ENCODE peak calls at places on chromosomes 11 and 22, in seven cellular contexts. Y is pulmonary artery endothelial cell; V is stimulated activated naive CD4-positive, alpha-beta T cell; Z is non-pigmented ciliary epithelial cell; I is stimulated activated CD8-positive, alpha-beta memory T cell treated with anti-CD3 and anti-CD28 coated beads, Interleukin-4, amount 100 ng/mL, for 24 hours; X is endodermal cell; W is fibroblast of mammary gland. P is an unnamed sample.

GRCh38 chr11:128579790-128580504 is 7.4 kb downstream of the ETS1 start:
- DNase-seq in Y (no peak), V (no peak), Z (no peak), I (no peak), X (no peak), W (peak), P (no peak)

GRCh38 chr11:124075841-124076571 is 34.9 kb upstream of the OR10G7 start:
- DNase-seq in Y (no peak), V (no peak), Z (no peak), I (no peak), X (peak), W (no peak), P (no peak)

GRCh38 chr11:126697937-126698336 is 302.6 kb downstream of the KIRREL3 start:
- DNase-seq in Y (no peak), V (no peak), Z (no peak), I (no peak), X (no peak), W (no peak), P (no peak)

GRCh38 chr11:13955971-13956421 is 6.5 kb upstream of the SPON1 start:
- DNase-seq in Y (peak), V (peak), Z (no peak), I (no peak), X (peak), W (peak), P (peak)

GRCh38 chr11:72812968-72813739 is 1.1 kb upstream of the ATG16L2 start:
- DNase-seq in Y (no peak), V (peak), Z (no peak), I (peak), X (peak), W (peak), P (peak)

GRCh38 chr22:24120029-24120428 is 61.3 kb upstream of the SUSD2 start:
- DNase-seq in Y (no peak), V (no peak), Z (no peak), I (no peak), X (no peak), W (no peak), P (no peak)

GRCh38 chr22:43397766-43398165 is 14.0 kb upstream of the MPPED1 start:
- DNase-seq in Y (no peak), V (no peak), Z (no peak), I (no peak), X (no peak), W (no peak), P (no peak)

GRCh38 chr11:117914398-117914761 is 14.8 kb downstream of the TMPRSS13 start:
- DNase-seq in Y (no peak), V (no peak), Z (no peak), I (no peak), X (peak), W (no peak), P (no peak)

GRCh38 chr11:122020902-122021301 is 95.1 kb downstream of the BLID start:
- DNase-seq in Y (no peak), V (no peak), Z (no peak), I (no peak), X (peak), W (peak), P (no peak)

GRCh38 chr11:36618025-36618700 is 20.1 kb upstream of the RAG2 start:
- DNase-seq in Y (no peak), V (no peak), Z (no peak), I (no peak), X (no peak), W (no peak), P (no peak)

GRCh38 chr22:46487318-46487717 is 50.1 kb downstream of the CELSR1 start:
- DNase-seq in Y (no peak), V (no peak), Z (no peak), I (no peak), X (no peak), W (no peak), P (no peak)

GRCh38 chr11:47398551-47398950 is 9.8 kb upstream of the SLC39A13 start:
- DNase-seq in Y (no peak), V (no peak), Z (no peak), I (no peak), X (peak), W (no peak), P (no peak)

GRCh38 chr11:61028135-61028729 is 56.8 kb downstream of the CD6 start:
- DNase-seq in Y (no peak), V (peak), Z (no peak), I (peak), X (no peak), W (no peak), P (no peak)

GRCh38 chr11:102312656-102313055 is 4.6 kb upstream of the BIRC3 start:
- DNase-seq in Y (no peak), V (no peak), Z (no peak), I (no peak), X (no peak), W (peak), P (no peak)

GRCh38 chr11:34330653-34331052 is 27.2 kb downstream of the ABTB2 start:
- DNase-seq in Y (no peak), V (no peak), Z (no peak), I (no peak), X (no peak), W (no peak), P (no peak)

GRCh38 chr11:75918295-75918694 is 103.3 kb downstream of the UVRAG start:
- DNase-seq in Y (no peak), V (no peak), Z (no peak), I (no peak), X (no peak), W (no peak), P (no peak)

GRCh38 chr11:7893792-7894191 is 37.3 kb downstream of the OR10A6 start:
- DNase-seq in Y (no peak), V (no peak), Z (no peak), I (no peak), X (no peak), W (no peak), P (no peak)